ENCODE peak calls at places on chromosomes 5 and 9, in seven cellular contexts. O is thoracic aorta; G is CD8-positive, alpha-beta T cell; A is right atrium auricular region; Q is left lung; J is pancreas; X is uterus. V is an unnamed sample. For H3K36me3, the result is how much of the 10 kb centered on the place peaks cover.

GRCh38 chr5:67414712-67415111 is 218.1 kb upstream of the CD180 start:
- DNase-seq in O (no peak), G (no peak), A (no peak), Q (no peak), J (no peak), X (no peak), V (no peak)

GRCh38 chr5:89377752-89378455 is 494.9 kb upstream of the MEF2C start:
- DNase-seq in O (no peak), G (no peak), A (no peak), Q (no peak), J (no peak), X (no peak), V (no peak)

GRCh38 chr5:102099766-102100331 is 196.2 kb downstream of the SLCO4C1 start:
- DNase-seq in O (no peak), G (no peak), A (no peak), Q (no peak), J (no peak), X (no peak), V (no peak)

GRCh38 chr9:7161469-7161868 is 403.7 kb downstream of the KDM4C start:
- DNase-seq in O (no peak), G (no peak), A (no peak), Q (no peak), J (no peak), X (no peak), V (no peak)

GRCh38 chr5:33423018-33423630 is 17.6 kb upstream of the TARS1 start:
- DNase-seq in O (no peak), G (no peak), A (no peak), Q (no peak), J (no peak), X (no peak), V (no peak)

GRCh38 chr5:67085616-67086015 is 111.0 kb downstream of the CD180 start:
- DNase-seq in O (no peak), G (no peak), A (no peak), Q (no peak), J (no peak), X (no peak), V (no peak)

GRCh38 chr9:115250646-115251045 is 132.7 kb upstream of the TNC start:
- DNase-seq in O (no peak), G (no peak), A (no peak), Q (no peak), J (no peak), X (peak), V (no peak)

GRCh38 chr5:159826351-159827222 is 89.7 kb upstream of the ADRA1B start:
- DNase-seq in O (no peak), G (no peak), A (no peak), Q (peak), J (no peak), X (no peak), V (no peak)

GRCh38 chr9:133137451-133138231 is 16.6 kb upstream of the RALGDS start:
- DNase-seq in O (no peak), G (no peak), A (no peak), Q (no peak), J (peak), X (no peak), V (no peak)

GRCh38 chr9:124358617-124359016 is 56.6 kb downstream of the PSMB7 start:
- DNase-seq in O (no peak), G (no peak), A (no peak), Q (no peak), J (no peak), X (no peak), V (no peak)

GRCh38 chr5:151449288-151449687 is 1.9 kb downstream of the SLC36A1 start:
- DNase-seq in O (no peak), G (no peak), A (no peak), Q (no peak), J (no peak), X (no peak), V (no peak)

GRCh38 chr9:113238202-113238858 is 17.0 kb downstream of the SLC31A1 start:
- DNase-seq in O (no peak), G (no peak), A (no peak), Q (no peak), J (no peak), X (no peak), V (no peak)

GRCh38 chr5:140054086-140054689 is 11.1 kb upstream of the NRG2 start:
- DNase-seq in O (no peak), G (no peak), A (no peak), Q (no peak), J (no peak), X (no peak), V (no peak)

GRCh38 chr5:166499452-166500240 is 1791.8 kb upstream of the WWC1 start:
- DNase-seq in O (no peak), G (no peak), A (no peak), Q (no peak), J (no peak), X (no peak), V (no peak)

GRCh38 chr5:162209005-162209605 is 141.5 kb downstream of the GABRG2 start:
- DNase-seq in O (no peak), G (no peak), A (no peak), Q (no peak), J (no peak), X (no peak), V (no peak)

GRCh38 chr5:146690880-146691355 is 174.9 kb upstream of the GPR151 start:
- DNase-seq in O (no peak), G (no peak), A (no peak), Q (no peak), J (no peak), X (no peak), V (no peak)
- H3K36me3 ChIP-seq in O (under half), G (under half), A (under half), Q (under half), J (under half), X (under half), V (under half)

DNA sequence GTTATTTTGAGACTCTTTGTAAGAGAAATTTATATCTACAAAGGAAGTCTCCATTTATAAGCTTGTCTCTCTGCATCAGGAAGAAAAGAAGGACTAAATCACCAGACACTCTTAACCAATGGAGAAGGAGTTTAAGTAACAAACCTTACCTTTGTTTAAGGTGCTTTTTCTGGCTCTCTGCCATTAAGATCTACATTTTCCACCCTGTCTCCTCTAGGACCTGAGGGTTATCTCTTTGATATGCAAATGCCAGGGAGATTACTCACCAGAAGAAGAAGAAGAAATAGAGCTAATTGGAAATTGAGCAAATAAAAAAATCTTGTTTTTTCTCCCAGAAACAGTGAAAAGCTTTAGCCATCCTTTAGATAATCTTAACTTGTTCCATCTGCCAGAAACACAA is 60.9 kb downstream of the CDKN2A start:
- DNase-seq in O (no peak), G (no peak), A (no peak), Q (no peak), J (no peak), X (no peak), V (no peak)
- H3K27ac ChIP-seq in O (no peak), G (no peak), A (no peak), Q (no peak), J (no peak), X (no peak), V (no peak)

GRCh38 chr5:173907284-173907683 is 19.1 kb downstream of the CPEB4 start:
- DNase-seq in O (no peak), G (no peak), A (no peak), Q (no peak), J (no peak), X (no peak), V (no peak)
- H3K4me3 ChIP-seq in O (no peak), G (no peak), A (no peak), Q (no peak), J (no peak), X (no peak), V (no peak)

GRCh38 chr5:14472986-14473567 is 108.5 kb upstream of the OTULINL start:
- DNase-seq in O (no peak), G (no peak), A (no peak), Q (no peak), J (no peak), X (no peak), V (no peak)
- H3K36me3 ChIP-seq in O (under half), G (under half), A (half or more), Q (half or more), J (under half), X (under half), V (half or more)

GRCh38 chr5:131771692-131772091 is 25.1 kb downstream of the FNIP1 start:
- DNase-seq in O (no peak), G (no peak), A (no peak), Q (no peak), J (no peak), X (no peak), V (no peak)

GRCh38 chr5:131774652-131775367 is 22.0 kb downstream of the FNIP1 start:
- DNase-seq in O (no peak), G (no peak), A (no peak), Q (no peak), J (no peak), X (no peak), V (no peak)

GRCh38 chr5:131773805-131774204 is 23.0 kb downstream of the FNIP1 start:
- DNase-seq in O (no peak), G (no peak), A (no peak), Q (no peak), J (no peak), X (no peak), V (no peak)

GRCh38 chr5:131776451-131776850 is 20.4 kb downstream of the FNIP1 start:
- DNase-seq in O (no peak), G (no peak), A (no peak), Q (no peak), J (no peak), X (no peak), V (no peak)
- H3K27ac ChIP-seq in O (no peak), G (no peak), A (no peak), Q (no peak), J (no peak), X (no peak), V (no peak)

DNA sequence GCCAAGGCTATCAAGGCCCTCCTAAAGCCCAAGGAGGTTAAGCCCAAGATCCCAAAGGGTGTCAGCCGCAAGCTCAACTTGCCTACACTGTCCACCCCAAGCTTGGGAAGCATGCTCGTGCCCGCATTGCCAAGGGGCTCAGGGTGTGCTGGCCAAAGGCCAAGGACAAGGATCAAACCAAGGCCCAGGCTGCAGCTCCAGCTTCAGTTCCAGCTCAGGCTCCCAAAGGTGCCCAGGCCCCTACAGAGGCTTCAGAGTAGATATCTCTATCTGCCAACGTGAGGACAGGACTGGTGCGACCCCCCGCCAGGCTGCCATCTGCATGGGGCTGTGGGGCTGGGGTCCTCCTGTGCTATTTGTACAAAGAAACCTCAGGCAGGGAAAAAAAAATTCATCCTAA is 3.3 kb downstream of the HOMER1 start:
- DNase-seq in O (no peak), G (no peak), A (no peak), Q (no peak), J (peak), X (no peak), V (no peak)
- H3K4me3 ChIP-seq in O (no peak), G (no peak), A (peak), Q (no peak), J (no peak), X (no peak), V (no peak)

GRCh38 chr9:93120846-93121315 is 13.2 kb downstream of the NINJ1 start:
- DNase-seq in O (no peak), G (no peak), A (no peak), Q (peak), J (peak), X (peak), V (peak)
- H3K36me3 ChIP-seq in O (under half), G (under half), A (under half), Q (half or more), J (under half), X (under half), V (under half)